ENCODE peak calls at places on chromosome 12, in eight cellular contexts. C is GM23338, U is K562, S is fibroblast of lung, Z is GM23248, G is hepatocyte, J is mammary epithelial cell, N is IMR-90. A is an unnamed sample. For H4K20me1, the result is how much of the 10 kb centered on the place peaks cover.

GRCh38 chr12:64478661-64479060 is 26.7 kb downstream of the TBK1 start:
- DNase-seq in C (no peak), U (no peak), S (no peak), Z (peak), G (no peak), J (no peak), N (no peak), A (no peak)

GRCh38 chr12:91326043-91327027 is 143.7 kb upstream of the DCN start:
- DNase-seq in C (peak), U (peak), S (peak), Z (peak), G (peak), J (peak), N (peak), A (peak)

GRCh38 chr12:46459881-46460545 is 87.4 kb upstream of the SLC38A2 start:
- DNase-seq in C (no peak), U (no peak), S (no peak), Z (no peak), G (no peak), J (no peak), N (no peak), A (no peak)

GRCh38 chr12:120356567-120357030 is 12.4 kb downstream of the MSI1 start:
- DNase-seq in C (peak), U (peak), S (peak), Z (peak), G (peak), J (peak), N (peak), A (peak)

GRCh38 chr12:107580750-107581529 is 104.7 kb upstream of the PWP1 start:
- DNase-seq in C (peak), U (no peak), S (no peak), Z (peak), G (peak), J (no peak), N (no peak), A (no peak)

GRCh38 chr12:52543985-52544888 is 8.7 kb downstream of the KRT71 start:
- DNase-seq in C (peak), U (peak), S (no peak), Z (peak), G (no peak), J (no peak), N (no peak), A (no peak)

GRCh38 chr12:46664771-46665287 is 161.0 kb downstream of the SLC38A4 start:
- DNase-seq in C (no peak), U (peak), S (peak), Z (peak), G (peak), J (peak), N (peak), A (peak)

GRCh38 chr12:66647034-66647691 is 31.7 kb downstream of the GRIP1 start:
- DNase-seq in C (no peak), U (no peak), S (peak), Z (peak), G (no peak), J (peak), N (peak), A (no peak)

GRCh38 chr12:127235771-127236170 is 1031.2 kb upstream of the TMEM132C start:
- DNase-seq in C (no peak), U (no peak), S (no peak), Z (no peak), G (no peak), J (no peak), N (no peak), A (no peak)

GRCh38 chr12:110371408-110372055 is 32.0 kb downstream of the ANAPC7 start:
- DNase-seq in C (no peak), U (no peak), S (no peak), Z (no peak), G (no peak), J (peak), N (no peak), A (no peak)

GRCh38 chr12:12705833-12706520 is 10.0 kb upstream of the GPR19 start:
- DNase-seq in C (no peak), U (no peak), S (no peak), Z (no peak), G (no peak), J (no peak), N (no peak), A (peak)

GRCh38 chr12:52455818-52456217 is 3.9 kb upstream of the KRT6B start:
- DNase-seq in C (no peak), U (no peak), S (peak), Z (no peak), G (no peak), J (peak), N (no peak), A (no peak)

GRCh38 chr12:57518920-57519757 is 1.2 kb downstream of the DDIT3 start:
- DNase-seq in C (peak), U (no peak), S (peak), Z (peak), G (peak), J (peak), N (peak), A (peak)

GRCh38 chr12:61870658-61871559 is 389.3 kb upstream of the USP15 start:
- DNase-seq in C (no peak), U (no peak), S (no peak), Z (no peak), G (no peak), J (no peak), N (no peak), A (peak)

GRCh38 chr12:10191865-10192264 is 13.0 kb downstream of the TMEM52B start:
- DNase-seq in C (peak), U (no peak), S (peak), Z (peak), G (no peak), J (peak), N (peak), A (no peak)

GRCh38 chr12:76588881-76589565 is 29.5 kb upstream of the OSBPL8 start:
- DNase-seq in C (no peak), U (no peak), S (peak), Z (peak), G (peak), J (peak), N (peak), A (no peak)

GRCh38 chr12:91556909-91557308 is 374.3 kb upstream of the DCN start:
- DNase-seq in C (no peak), U (no peak), S (no peak), Z (no peak), G (peak), J (no peak), N (no peak), A (no peak)

GRCh38 chr12:125689576-125690410 is 624.6 kb downstream of the AACS start:
- DNase-seq in C (no peak), U (no peak), S (no peak), Z (no peak), G (no peak), J (no peak), N (no peak), A (no peak)

GRCh38 chr12:15584366-15585041 is 204.7 kb downstream of the EPS8 start:
- DNase-seq in C (peak), U (no peak), S (peak), Z (peak), G (peak), J (no peak), N (peak), A (peak)

GRCh38 chr12:12439636-12440035 is 82.8 kb downstream of the BORCS5 start:
- DNase-seq in C (no peak), U (no peak), S (peak), Z (peak), G (peak), J (peak), N (peak), A (no peak)

GRCh38 chr12:56521590-56522371 is at the start of gene RBMS2:
- DNase-seq in C (peak), U (peak), S (peak), Z (peak), G (peak), J (peak), N (peak), A (peak)

GRCh38 chr12:120820885-120821510 is 83.2 kb downstream of the SPPL3 start:
- DNase-seq in C (no peak), U (no peak), S (no peak), Z (no peak), G (no peak), J (no peak), N (no peak), A (no peak)

GRCh38 chr12:79615596-79616560 is 74.9 kb downstream of the PAWR start:
- DNase-seq in C (no peak), U (no peak), S (peak), Z (no peak), G (no peak), J (peak), N (no peak), A (no peak)

GRCh38 chr12:101490286-101490920 is 15.3 kb downstream of the SPIC start:
- DNase-seq in C (peak), U (peak), S (peak), Z (peak), G (peak), J (peak), N (no peak), A (peak)

GRCh38 chr12:95215925-95216324 is 1.3 kb downstream of the FGD6 start:
- DNase-seq in C (peak), U (peak), S (peak), Z (peak), G (no peak), J (peak), N (peak), A (no peak)

GRCh38 chr12:51517800-51518199 is 73.2 kb upstream of the SCN8A start:
- DNase-seq in C (peak), U (no peak), S (no peak), Z (no peak), G (no peak), J (no peak), N (no peak), A (no peak)

GRCh38 chr12:102474438-102475064 is 5.8 kb downstream of the IGF1 start:
- DNase-seq in C (no peak), U (peak), S (no peak), Z (peak), G (peak), J (peak), N (peak), A (no peak)

GRCh38 chr12:22624573-22624907 is 431 bp upstream of the ETNK1 start:
- DNase-seq in C (no peak), U (no peak), S (no peak), Z (no peak), G (no peak), J (no peak), N (no peak), A (no peak)

GRCh38 chr12:39972119-39972518 is 133.8 kb downstream of the SLC2A13 start:
- DNase-seq in C (peak), U (peak), S (peak), Z (peak), G (no peak), J (no peak), N (no peak), A (no peak)

GRCh38 chr12:126198516-126198915 is 1133.3 kb downstream of the AACS start:
- DNase-seq in C (no peak), U (no peak), S (no peak), Z (no peak), G (no peak), J (no peak), N (no peak), A (no peak)

GRCh38 chr12:109949089-109949488 is 47.1 kb downstream of the GIT2 start:
- DNase-seq in C (no peak), U (no peak), S (peak), Z (peak), G (peak), J (no peak), N (peak), A (no peak)

GRCh38 chr12:80714846-80715245 is 1.9 kb upstream of the MYF5 start:
- DNase-seq in C (peak), U (no peak), S (no peak), Z (no peak), G (no peak), J (no peak), N (no peak), A (no peak)

GRCh38 chr12:117966511-117966910 is 2.3 kb downstream of the KSR2 start:
- DNase-seq in C (no peak), U (no peak), S (no peak), Z (no peak), G (no peak), J (no peak), N (no peak), A (no peak)

GRCh38 chr12:32201996-32202395 is 95.3 kb downstream of the BICD1 start:
- DNase-seq in C (no peak), U (no peak), S (no peak), Z (no peak), G (no peak), J (no peak), N (no peak), A (no peak)

GRCh38 chr12:27382126-27382795 is 49.6 kb downstream of the BMAL2 start:
- DNase-seq in C (no peak), U (no peak), S (peak), Z (no peak), G (no peak), J (no peak), N (no peak), A (no peak)

GRCh38 chr12:79373896-79374499 is 316.8 kb downstream of the PAWR start:
- DNase-seq in C (peak), U (peak), S (peak), Z (peak), G (peak), J (peak), N (peak), A (peak)

GRCh38 chr12:52336641-52337040 is 15.4 kb upstream of the KRT83 start:
- DNase-seq in C (no peak), U (no peak), S (no peak), Z (no peak), G (no peak), J (no peak), N (no peak), A (no peak)

GRCh38 chr12:107955966-107956643 is 173.0 kb upstream of the WSCD2 start:
- DNase-seq in C (no peak), U (no peak), S (no peak), Z (peak), G (peak), J (no peak), N (no peak), A (no peak)

GRCh38 chr12:63040526-63041220 is 105.7 kb upstream of the PPM1H start:
- DNase-seq in C (no peak), U (no peak), S (no peak), Z (no peak), G (no peak), J (no peak), N (no peak), A (no peak)

GRCh38 chr12:63036216-63036973 is 101.4 kb upstream of the PPM1H start:
- DNase-seq in C (no peak), U (no peak), S (no peak), Z (no peak), G (no peak), J (no peak), N (no peak), A (no peak)

GRCh38 chr12:63036974-63037335 is 102.0 kb upstream of the PPM1H start:
- DNase-seq in C (no peak), U (no peak), S (no peak), Z (no peak), G (no peak), J (no peak), N (no peak), A (no peak)

GRCh38 chr12:63038361-63039100 is 103.6 kb upstream of the PPM1H start:
- DNase-seq in C (no peak), U (peak), S (no peak), Z (no peak), G (no peak), J (no peak), N (no peak), A (no peak)

DNA sequence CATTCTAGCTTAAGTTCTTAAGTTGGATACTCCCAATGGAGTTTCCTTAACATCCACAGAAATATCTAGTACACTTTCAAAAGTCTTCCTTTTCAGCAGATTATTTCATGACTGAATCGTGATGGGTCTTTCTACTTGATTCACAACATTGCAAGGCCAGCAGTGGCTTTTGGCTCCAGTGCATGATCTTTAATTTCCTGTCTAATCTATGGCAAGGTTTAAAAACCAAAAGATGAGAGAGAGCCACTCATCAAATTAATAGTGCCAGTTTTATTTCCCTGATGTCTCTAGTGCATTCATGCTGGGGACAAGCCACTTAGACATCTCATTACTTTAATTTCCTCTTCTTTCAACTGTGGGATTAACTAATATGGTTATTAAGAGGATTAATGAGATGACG is 102.8 kb upstream of the PPM1H start:
- DNase-seq in C (no peak), U (no peak), S (no peak), Z (no peak), G (no peak), J (no peak), N (no peak), A (no peak)
- H4K20me1 ChIP-seq in C (under half), U (under half), S (under half), Z (under half), G (under half), J (under half), N (under half), A (under half)

DNA sequence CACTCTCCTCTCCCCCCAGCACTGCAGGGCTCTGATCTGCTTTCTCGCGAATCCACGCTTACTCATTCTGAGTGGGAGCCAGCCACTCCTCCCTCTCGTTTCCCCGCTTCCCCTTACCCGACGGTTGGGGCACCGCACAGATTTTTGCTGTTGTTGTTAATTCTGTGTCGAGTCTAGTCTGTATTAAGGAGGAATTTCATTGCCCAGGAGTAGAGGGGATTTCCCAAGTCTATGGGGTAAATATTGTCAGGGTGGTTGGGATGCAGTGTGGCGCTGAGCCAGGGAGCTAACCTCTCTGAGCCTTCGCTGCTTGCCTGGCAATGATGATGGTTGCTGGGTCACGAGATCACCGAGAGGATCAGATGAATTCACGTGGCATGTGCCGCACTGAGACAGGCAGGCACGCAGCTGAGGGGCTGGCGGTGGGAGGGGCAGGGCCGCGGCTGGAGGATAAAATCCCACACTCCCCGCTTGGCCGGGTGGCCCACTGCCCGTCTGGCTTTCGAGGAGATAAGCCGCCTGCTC is 18.5 kb downstream of the NCOR2 start:
- DNase-seq in C (no peak), U (no peak), S (peak), Z (peak), G (peak), J (no peak), N (peak), A (no peak)
- H4K20me1 ChIP-seq in C (half or more), U (under half), S (under half), Z (under half), G (half or more), J (under half), N (half or more), A (under half)

DNA sequence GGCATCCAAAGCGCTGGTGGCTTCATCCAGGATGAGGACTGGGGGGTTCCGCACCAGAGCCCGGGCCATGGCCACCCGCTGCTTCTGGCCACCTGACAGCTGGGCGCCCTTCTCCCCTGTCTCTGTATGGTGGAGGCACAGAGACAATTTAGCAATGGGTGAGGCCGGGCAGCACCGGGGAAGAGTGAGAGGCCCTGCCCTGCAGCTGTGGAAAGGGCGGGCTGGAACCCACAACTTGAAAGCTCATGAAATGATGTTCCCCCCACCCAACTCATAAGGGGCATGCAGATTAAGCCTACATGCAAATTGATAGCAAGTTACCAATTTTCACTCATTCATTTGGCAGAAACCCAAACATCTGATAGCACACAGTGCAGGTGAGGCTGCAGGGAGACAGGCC is 34.1 kb downstream of the ABCB9 start:
- DNase-seq in C (no peak), U (no peak), S (no peak), Z (no peak), G (no peak), J (no peak), N (no peak), A (no peak)
- H4K20me1 ChIP-seq in C (under half), U (under half), S (under half), Z (under half), G (under half), J (under half), N (under half), A (under half)

GRCh38 chr12:122845041-122845864 is 10.0 kb downstream of the HIP1R start:
- DNase-seq in C (peak), U (no peak), S (no peak), Z (no peak), G (no peak), J (no peak), N (no peak), A (no peak)

GRCh38 chr12:122847516-122847836 is 12.2 kb downstream of the HIP1R start:
- DNase-seq in C (no peak), U (no peak), S (no peak), Z (no peak), G (no peak), J (no peak), N (no peak), A (no peak)

GRCh38 chr12:122844366-122844971 is 9.2 kb downstream of the HIP1R start:
- DNase-seq in C (no peak), U (no peak), S (no peak), Z (no peak), G (no peak), J (no peak), N (no peak), A (no peak)

GRCh38 chr12:122846622-122847515 is 11.6 kb downstream of the HIP1R start:
- DNase-seq in C (no peak), U (no peak), S (no peak), Z (no peak), G (no peak), J (no peak), N (no peak), A (no peak)

DNA sequence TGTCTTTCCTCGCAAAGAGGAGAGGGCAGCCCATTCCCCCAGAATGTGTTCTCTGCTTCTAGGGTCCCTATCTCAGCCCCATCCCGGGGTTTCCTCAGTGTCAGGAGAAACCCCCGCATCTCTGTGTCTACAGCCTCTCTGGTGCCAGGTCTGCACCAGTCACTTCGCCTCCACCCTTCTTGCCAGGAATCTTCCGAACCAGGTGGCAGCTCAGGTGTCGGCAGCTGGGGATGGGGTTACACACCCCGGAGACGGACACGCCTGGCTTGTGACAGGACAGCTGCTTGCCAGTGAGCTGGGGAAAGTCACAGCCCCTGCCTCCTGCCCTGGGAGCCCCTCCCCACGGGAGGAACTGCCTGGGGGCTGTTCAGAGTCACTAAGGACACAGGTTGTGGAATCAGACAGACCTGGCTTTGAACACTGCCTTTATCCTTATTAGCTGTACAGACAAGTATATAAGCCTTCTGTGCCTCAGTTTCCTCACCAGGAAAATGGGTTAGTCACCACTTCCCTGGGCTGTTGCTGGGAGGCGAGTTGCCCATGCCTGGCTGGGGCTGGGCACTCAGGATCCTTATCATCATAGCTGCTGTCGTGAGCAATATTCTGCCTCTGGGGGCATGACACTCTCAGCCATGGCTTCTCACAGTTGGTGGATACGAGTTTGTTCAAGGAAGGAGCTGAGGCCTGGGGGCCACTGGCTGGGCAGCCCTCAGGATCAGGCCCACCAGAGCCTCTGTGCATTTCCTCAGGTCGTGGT is 10.8 kb downstream of the HIP1R start:
- DNase-seq in C (no peak), U (no peak), S (no peak), Z (no peak), G (no peak), J (no peak), N (no peak), A (no peak)
- H4K20me1 ChIP-seq in C (under half), U (under half), S (under half), Z (under half), G (under half), J (under half), N (under half), A (under half)